ENCODE peak calls at places on chromosomes 16 and 17, in five cellular contexts. B is right lobe of liver, N is Caki2, W is GOT3, H is NCI-H345. E is an unnamed sample.

GRCh38 chr16:735982-736453 is 4.8 kb downstream of the CIAO3 start:
- DNase-seq in B (no peak), N (no peak), W (no peak), H (no peak), E (no peak)

GRCh38 chr16:73527191-73527590 is 479.3 kb upstream of the ZFHX3 start:
- DNase-seq in B (no peak), N (no peak), W (no peak), H (no peak), E (no peak)

GRCh38 chr16:8026450-8026849 is 563.9 kb downstream of the TMEM114 start:
- DNase-seq in B (no peak), N (peak), W (no peak), H (no peak), E (no peak)

GRCh38 chr17:77233635-77234334 is 93.0 kb downstream of the SEC14L1 start:
- DNase-seq in B (no peak), N (peak), W (no peak), H (no peak), E (peak)

GRCh38 chr16:4525634-4526277 is 12.8 kb downstream of the CDIP1 start:
- DNase-seq in B (no peak), N (no peak), W (no peak), H (no peak), E (no peak)

GRCh38 chr16:27748868-27749546 is 199.1 kb downstream of the KATNIP start:
- DNase-seq in B (no peak), N (peak), W (no peak), H (peak), E (peak)

GRCh38 chr17:51653902-51654301 is 393.6 kb downstream of the UTP18 start:
- DNase-seq in B (no peak), N (no peak), W (no peak), H (no peak), E (no peak)

GRCh38 chr17:68057531-68057952 is 22.0 kb downstream of the KPNA2 start:
- DNase-seq in B (no peak), N (no peak), W (no peak), H (no peak), E (peak)

GRCh38 chr17:34913001-34913400 is 48.3 kb downstream of the CCT6B start:
- DNase-seq in B (no peak), N (no peak), W (no peak), H (no peak), E (no peak)

GRCh38 chr17:8089728-8090127 is 2.2 kb upstream of the ALOX12B start:
- DNase-seq in B (no peak), N (no peak), W (no peak), H (no peak), E (no peak)

GRCh38 chr17:82687375-82687861 is 11.1 kb downstream of the RAB40B start:
- DNase-seq in B (no peak), N (peak), W (no peak), H (no peak), E (no peak)

GRCh38 chr16:81693047-81693446 is 86.0 kb upstream of the PLCG2 start:
- DNase-seq in B (no peak), N (no peak), W (no peak), H (no peak), E (no peak)

GRCh38 chr16:30186782-30187555 is 3.6 kb downstream of the CORO1A start:
- DNase-seq in B (peak), N (no peak), W (no peak), H (no peak), E (no peak)

GRCh38 chr16:49492090-49492801 is 118.6 kb downstream of the C16orf78 start:
- DNase-seq in B (peak), N (no peak), W (no peak), H (no peak), E (no peak)

E was measured in RCC 7860.